ENCODE peak calls at places on chromosomes 11 and 22, in six cellular contexts. U is mesenchymal stem cell, D is right atrium auricular region, Y is prostate gland, J is IMR-90, L is esophagus squamous epithelium. W is an unnamed sample.

GRCh38 chr11:6307879-6308278 is 12.4 kb downstream of the CAVIN3 start:
- DNase-seq in U (peak; percentile 4), D (no peak), Y (no peak), J (peak; percentile 77), L (no peak), W (no peak)

GRCh38 chr11:43010042-43010441 is 301.8 kb upstream of the API5 start:
- DNase-seq in U (no peak), D (no peak), Y (no peak), J (no peak), L (no peak), W (no peak)

GRCh38 chr11:23765862-23766261 is 731.0 kb upstream of the LUZP2 start:
- DNase-seq in U (peak; percentile 18), D (no peak), Y (no peak), J (peak; percentile 79), L (no peak), W (no peak)

GRCh38 chr11:71499125-71499524 is 27.9 kb upstream of the KRTAP5-7 start:
- DNase-seq in U (peak; percentile 45), D (no peak), Y (no peak), J (peak; percentile 8), L (no peak), W (no peak)

GRCh38 chr11:132639986-132640385 is 892.3 kb downstream of the OPCML start:
- DNase-seq in U (no peak), D (no peak), Y (no peak), J (no peak), L (no peak), W (no peak)

GRCh38 chr11:44914105-44914504 is 36.6 kb downstream of the TP53I11 start:
- DNase-seq in U (no peak), D (no peak), Y (no peak), J (no peak), L (no peak), W (no peak)

GRCh38 chr11:111135101-111135500 is 110.4 kb upstream of the POU2AF2 start:
- DNase-seq in U (no peak), D (no peak), Y (no peak), J (no peak), L (no peak), W (no peak)

GRCh38 chr11:132772712-132773545 is 759.4 kb downstream of the OPCML start:
- DNase-seq in U (no peak), D (no peak), Y (no peak), J (no peak), L (no peak), W (no peak)

GRCh38 chr11:67600324-67601029 is 6.3 kb upstream of the NDUFV1 start:
- DNase-seq in U (no peak), D (no peak), Y (no peak), J (no peak), L (no peak), W (no peak)

GRCh38 chr22:50625568-50626313 is 2.2 kb downstream of the ARSA start:
- DNase-seq in U (no peak), D (no peak), Y (no peak), J (no peak), L (no peak), W (no peak)

GRCh38 chr22:30459206-30460052 is 12.4 kb downstream of the SEC14L3 start:
- DNase-seq in U (peak; percentile 32), D (no peak), Y (no peak), J (peak; percentile 26), L (no peak), W (no peak)

GRCh38 chr11:71203681-71204080 is 48.7 kb downstream of the SHANK2 start:
- DNase-seq in U (no peak), D (no peak), Y (no peak), J (no peak), L (no peak), W (no peak)

GRCh38 chr11:2137202-2138071 is 1.8 kb downstream of the IGF2 start:
- DNase-seq in U (peak; percentile 87), D (peak; percentile 62), Y (peak; percentile 43), J (peak; percentile 48), L (no peak), W (peak; percentile 65)

GRCh38 chr22:47571616-47572015 is 809.2 kb downstream of the TBC1D22A start:
- DNase-seq in U (no peak), D (no peak), Y (no peak), J (no peak), L (no peak), W (no peak)

GRCh38 chr22:40534379-40535188 is 101.9 kb downstream of the MRTFA start:
- DNase-seq in U (peak; percentile 82), D (no peak), Y (no peak), J (peak; percentile 71), L (no peak), W (no peak)

GRCh38 chr11:73963861-73964260 is 13.0 kb downstream of the DNAJB13 start:
- DNase-seq in U (no peak), D (no peak), Y (no peak), J (no peak), L (no peak), W (no peak)

GRCh38 chr11:2092956-2093412 is 46.2 kb downstream of the IGF2 start:
- DNase-seq in U (peak; percentile 10), D (no peak), Y (peak; percentile 95), J (peak; percentile 10), L (no peak), W (peak; percentile 72)

GRCh38 chr11:110971110-110971509 is 258.9 kb upstream of the ARHGAP20 start:
- DNase-seq in U (peak; percentile 87), D (no peak), Y (no peak), J (peak; percentile 69), L (no peak), W (no peak)

GRCh38 chr11:68136866-68137265 is 15.7 kb upstream of the CHKA start:
- DNase-seq in U (no peak), D (no peak), Y (no peak), J (no peak), L (no peak), W (no peak)

GRCh38 chr11:36540998-36541397 is 26.8 kb upstream of the RAG1 start:
- DNase-seq in U (peak; percentile 70), D (no peak), Y (no peak), J (peak; percentile 45), L (no peak), W (peak; percentile 62)

DNA sequence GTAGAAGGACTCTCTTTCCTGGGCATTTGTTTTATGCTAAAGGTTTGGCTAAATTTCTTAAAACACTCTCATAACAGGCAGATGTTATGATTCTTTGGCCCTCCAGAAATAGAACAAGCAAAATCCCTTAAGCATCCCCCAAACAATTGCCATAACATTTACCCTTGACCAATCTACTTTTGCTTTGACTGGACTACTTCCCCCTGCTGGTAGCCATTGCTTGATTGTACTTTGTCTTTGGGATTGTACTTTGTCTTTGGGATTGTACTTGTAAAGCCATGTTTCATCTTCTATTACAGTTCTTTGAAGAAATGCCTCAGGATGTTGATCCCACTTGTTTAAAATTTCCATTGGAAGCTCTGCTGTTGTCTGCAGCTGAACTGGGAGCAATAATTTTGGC is 53.3 kb upstream of the GLYAT start:
- DNase-seq in U (no peak), D (no peak), Y (no peak), J (no peak), L (no peak), W (no peak)
- H3K9me3 ChIP-seq in U (no peaks in the 10 kb centered on the region), D (no peaks in the 10 kb centered on the region), Y (no peaks in the 10 kb centered on the region), J (no peaks in the 10 kb centered on the region), L (no peaks in the 10 kb centered on the region), W (no peaks in the 10 kb centered on the region)

GRCh38 chr11:35275808-35276170 is 136.8 kb downstream of the CD44 start:
- DNase-seq in U (no peak), D (no peak), Y (no peak), J (no peak), L (no peak), W (no peak)
- H3K27ac ChIP-seq in U (no peak overlapping the region), D (peak overlapping the region; percentile 0), Y (peak overlapping the region; percentile 53), J (no peak overlapping the region), L (peak overlapping the region; percentile 88), W (no peak overlapping the region)

DNA sequence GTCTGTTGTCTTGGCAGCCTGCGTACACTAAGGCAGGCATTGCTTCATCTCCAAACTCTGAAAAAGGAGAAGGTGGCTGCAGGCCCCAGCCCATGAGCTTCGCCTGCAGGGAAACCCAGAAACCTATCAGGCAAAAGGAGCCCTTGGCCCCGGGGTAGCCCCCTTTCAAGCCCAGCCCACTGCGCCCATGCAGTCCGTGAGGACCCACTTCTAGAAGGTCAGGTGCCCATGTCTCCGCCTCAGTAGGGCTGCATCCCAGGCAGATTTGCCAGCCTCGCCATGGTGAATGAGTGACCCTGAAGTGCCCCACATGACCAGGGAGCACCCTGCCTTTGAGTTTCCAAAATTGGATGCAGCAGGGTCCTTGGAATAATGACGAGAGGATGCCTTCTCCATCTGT is 1158.4 kb downstream of the BRD1 start:
- DNase-seq in U (no peak), D (no peak), Y (no peak), J (no peak), L (no peak), W (no peak)
- H3K9me3 ChIP-seq in U (peaks cover 15% of the 10 kb centered on the region), D (peaks cover 22% of the 10 kb centered on the region), Y (no peaks in the 10 kb centered on the region), J (peaks cover 34% of the 10 kb centered on the region), L (no peaks in the 10 kb centered on the region), W (peaks cover 3% of the 10 kb centered on the region)

GRCh38 chr22:44963832-44964721 is 45.7 kb downstream of the PHF21B start:
- DNase-seq in U (no peak), D (no peak), Y (no peak), J (no peak), L (no peak), W (peak; percentile 54)
- H3K27ac ChIP-seq in U (no peak overlapping the region), D (no peak overlapping the region), Y (no peak overlapping the region), J (no peak overlapping the region), L (no peak overlapping the region), W (no peak overlapping the region)

GRCh38 chr22:49541451-49542230 is 286.0 kb downstream of the BRD1 start:
- DNase-seq in U (no peak), D (no peak), Y (no peak), J (no peak), L (no peak), W (no peak)
- H3K9me3 ChIP-seq in U (no peaks in the 10 kb centered on the region), D (no peaks in the 10 kb centered on the region), Y (no peaks in the 10 kb centered on the region), J (peaks cover 53% of the 10 kb centered on the region), L (no peaks in the 10 kb centered on the region), W (no peaks in the 10 kb centered on the region)

GRCh38 chr11:126305699-126306098 is 1.8 kb downstream of the DCPS start:
- DNase-seq in U (no peak), D (no peak), Y (no peak), J (no peak), L (no peak), W (no peak)

GRCh38 chr11:126307706-126308105 is 3.8 kb downstream of the DCPS start:
- DNase-seq in U (peak; percentile 49), D (no peak), Y (no peak), J (peak; percentile 58), L (no peak), W (no peak)

GRCh38 chr11:126303623-126304456 is at the start of gene DCPS:
- DNase-seq in U (peak; percentile 91), D (peak; percentile 89), Y (peak; percentile 87), J (peak; percentile 88), L (peak; percentile 18), W (peak; percentile 97)

GRCh38 chr11:126308271-126308671 is 4.4 kb downstream of the DCPS start:
- DNase-seq in U (no peak), D (no peak), Y (no peak), J (no peak), L (no peak), W (no peak)

GRCh38 chr11:126304457-126305072 is 705 bp downstream of the DCPS start:
- DNase-seq in U (no peak), D (no peak), Y (no peak), J (no peak), L (no peak), W (no peak)
- H3K27ac ChIP-seq in U (peak overlapping the region; percentile 1), D (peak overlapping the region; percentile 87), Y (peak overlapping the region; percentile 91), J (peak overlapping the region; percentile 81), L (peak overlapping the region; percentile 92), W (no peak overlapping the region)